ENCODE peak calls at places on chromosomes 16 and 17, in eight cellular contexts. One of them, this sample, is unnamed.
A peak's percentile ranks its signal among the peaks of the same experiment; 100 is the strongest.

GRCh38 chr17:74392848-74393247 is 25.5 kb downstream of the GPR142 start:
- DNase-seq in PC-9: no peak
- DNase-seq in dorsolateral prefrontal cortex: no peak
- DNase-seq in G401: peak; percentile 82
- DNase-seq in posterior vena cava: no peak
- DNase-seq in GM20000: no peak
- DNase-seq in cerebellar nuclear complex: no peak
- DNase-seq in NCI-H1436: no peak
- DNase-seq in this sample: peak; percentile 57

GRCh38 chr16:63171545-63171944 is 1135.3 kb upstream of the CDH8 start:
- DNase-seq in PC-9: no peak
- DNase-seq in dorsolateral prefrontal cortex: no peak
- DNase-seq in G401: no peak
- DNase-seq in posterior vena cava: no peak
- DNase-seq in GM20000: no peak
- DNase-seq in cerebellar nuclear complex: no peak
- DNase-seq in NCI-H1436: no peak
- DNase-seq in this sample: no peak

GRCh38 chr17:74759243-74759801 is 10.9 kb downstream of the NHERF1 start:
- DNase-seq in PC-9: no peak
- DNase-seq in dorsolateral prefrontal cortex: no peak
- DNase-seq in G401: no peak
- DNase-seq in posterior vena cava: no peak
- DNase-seq in GM20000: peak; percentile 70
- DNase-seq in cerebellar nuclear complex: no peak
- DNase-seq in NCI-H1436: no peak
- DNase-seq in this sample: no peak

GRCh38 chr16:2598133-2598641 is 60.4 kb downstream of the PDPK1 start:
- DNase-seq in PC-9: no peak
- DNase-seq in dorsolateral prefrontal cortex: peak; percentile 9
- DNase-seq in G401: no peak
- DNase-seq in posterior vena cava: peak; percentile 68
- DNase-seq in GM20000: no peak
- DNase-seq in cerebellar nuclear complex: no peak
- DNase-seq in NCI-H1436: no peak
- DNase-seq in this sample: no peak

GRCh38 chr17:55533611-55534010 is 22.4 kb upstream of the SMIM36 start:
- DNase-seq in PC-9: no peak
- DNase-seq in dorsolateral prefrontal cortex: no peak
- DNase-seq in G401: no peak
- DNase-seq in posterior vena cava: no peak
- DNase-seq in GM20000: no peak
- DNase-seq in cerebellar nuclear complex: no peak
- DNase-seq in NCI-H1436: no peak
- DNase-seq in this sample: no peak

GRCh38 chr17:34347063-34347462 is 9.2 kb upstream of the CCL13 start:
- DNase-seq in PC-9: no peak
- DNase-seq in dorsolateral prefrontal cortex: no peak
- DNase-seq in G401: no peak
- DNase-seq in posterior vena cava: peak; percentile 67
- DNase-seq in GM20000: no peak
- DNase-seq in cerebellar nuclear complex: no peak
- DNase-seq in NCI-H1436: no peak
- DNase-seq in this sample: no peak

GRCh38 chr16:31216116-31216469 is 842 bp downstream of the PYDC1 start:
- DNase-seq in PC-9: no peak
- DNase-seq in dorsolateral prefrontal cortex: no peak
- DNase-seq in G401: no peak
- DNase-seq in posterior vena cava: no peak
- DNase-seq in GM20000: no peak
- DNase-seq in cerebellar nuclear complex: no peak
- DNase-seq in NCI-H1436: no peak
- DNase-seq in this sample: no peak

GRCh38 chr16:85396879-85397871 is 215.9 kb upstream of the GSE1 start:
- DNase-seq in PC-9: peak; percentile 71
- DNase-seq in dorsolateral prefrontal cortex: peak; percentile 17
- DNase-seq in G401: no peak
- DNase-seq in posterior vena cava: peak; percentile 79
- DNase-seq in GM20000: no peak
- DNase-seq in cerebellar nuclear complex: no peak
- DNase-seq in NCI-H1436: peak; percentile 79
- DNase-seq in this sample: peak; percentile 77

GRCh38 chr16:81697886-81698635 is 81.0 kb upstream of the PLCG2 start:
- DNase-seq in PC-9: no peak
- DNase-seq in dorsolateral prefrontal cortex: peak; percentile 48
- DNase-seq in G401: peak; percentile 10
- DNase-seq in posterior vena cava: no peak
- DNase-seq in GM20000: no peak
- DNase-seq in cerebellar nuclear complex: no peak
- DNase-seq in NCI-H1436: no peak
- DNase-seq in this sample: no peak